ENCODE peak calls at places on chromosome 9, in ten cellular contexts. Q is HepG2, V is GM12891, P is H1, T is heart left ventricle, Z is tibial nerve, S is endothelial cell of umbilical vein, U is testis, X is uterus, I is prostate gland. C is an unnamed sample.
A peak's percentile ranks its signal among the peaks of the same experiment; 100 is the strongest.

GRCh38 chr9:107637421-107638420 is 148.2 kb upstream of the KLF4 start:
- DNase-seq in Q (no peak), V (no peak), P (no peak), T (peak; percentile 95), Z (peak; percentile 96), S (peak; percentile 99), U (peak; percentile 95), X (peak; percentile 99), I (peak; percentile 61), C (peak; percentile 84)

GRCh38 chr9:77841739-77842386 is 189.7 kb downstream of the GNAQ start:
- DNase-seq in Q (no peak), V (no peak), P (no peak), T (no peak), Z (no peak), S (peak; percentile 38), U (no peak), X (no peak), I (no peak), C (no peak)

GRCh38 chr9:22119537-22120167 is 110.5 kb upstream of the CDKN2B start:
- DNase-seq in Q (peak; percentile 21), V (no peak), P (no peak), T (no peak), Z (no peak), S (peak; percentile 53), U (no peak), X (no peak), I (no peak), C (no peak)

GRCh38 chr9:69898714-69899209 is 78.1 kb downstream of the CFAP95 start:
- DNase-seq in Q (peak; percentile 64), V (no peak), P (no peak), T (no peak), Z (no peak), S (peak; percentile 95), U (no peak), X (no peak), I (no peak), C (peak; percentile 70)

GRCh38 chr9:114995681-114996221 is 65.4 kb upstream of the TNFSF8 start:
- DNase-seq in Q (no peak), V (no peak), P (no peak), T (no peak), Z (no peak), S (no peak), U (no peak), X (no peak), I (no peak), C (no peak)

GRCh38 chr9:33750307-33750838 is 45.0 kb upstream of the PRSS3 start:
- DNase-seq in Q (no peak), V (no peak), P (no peak), T (no peak), Z (no peak), S (no peak), U (no peak), X (no peak), I (no peak), C (peak; percentile 45)

GRCh38 chr9:99752710-99753109 is 69.0 kb upstream of the NR4A3 start:
- DNase-seq in Q (no peak), V (no peak), P (no peak), T (no peak), Z (no peak), S (no peak), U (no peak), X (no peak), I (no peak), C (no peak)

GRCh38 chr9:115164511-115164974 is 46.6 kb upstream of the TNC start:
- DNase-seq in Q (peak; percentile 2), V (no peak), P (no peak), T (no peak), Z (no peak), S (no peak), U (peak; percentile 42), X (no peak), I (peak; percentile 55), C (peak; percentile 63)

GRCh38 chr9:126376903-126377342 is 50.3 kb downstream of the MVB12B start:
- DNase-seq in Q (peak; percentile 72), V (no peak), P (no peak), T (no peak), Z (no peak), S (no peak), U (peak; percentile 44), X (no peak), I (no peak), C (no peak)

GRCh38 chr9:118595719-118596305 is 773.4 kb downstream of the BRINP1 start:
- DNase-seq in Q (no peak), V (peak; percentile 0), P (peak; percentile 25), T (no peak), Z (no peak), S (peak; percentile 48), U (peak; percentile 59), X (no peak), I (peak; percentile 5), C (peak; percentile 36)

GRCh38 chr9:27194401-27195091 is 85.5 kb downstream of the TEK start:
- DNase-seq in Q (no peak), V (no peak), P (no peak), T (no peak), Z (no peak), S (peak; percentile 85), U (no peak), X (no peak), I (no peak), C (peak; percentile 47)

GRCh38 chr9:108056083-108056804 is 566.7 kb upstream of the KLF4 start:
- DNase-seq in Q (no peak), V (no peak), P (no peak), T (no peak), Z (no peak), S (peak; percentile 49), U (no peak), X (no peak), I (no peak), C (peak; percentile 30)

GRCh38 chr9:113559834-113560620 is 96.5 kb downstream of the RGS3 start:
- DNase-seq in Q (no peak), V (no peak), P (no peak), T (no peak), Z (no peak), S (no peak), U (no peak), X (peak; percentile 6), I (no peak), C (no peak)

GRCh38 chr9:74975538-74975937 is 22.8 kb upstream of the C9orf40 start:
- DNase-seq in Q (no peak), V (no peak), P (no peak), T (no peak), Z (no peak), S (no peak), U (no peak), X (no peak), I (no peak), C (no peak)
- TF ChIP-seq POLR2A in Q (no peak), V (no peak), P (no peak), T (no peak), Z (no peak), S (no peak), U (no peak), X (no peak), I (no peak), C (no peak)

GRCh38 chr9:129420721-129421120 is 200.2 kb downstream of the C9orf50 start:
- DNase-seq in Q (no peak), V (no peak), P (no peak), T (no peak), Z (no peak), S (no peak), U (no peak), X (no peak), I (no peak), C (no peak)

GRCh38 chr9:129416831-129417604 is 203.9 kb downstream of the C9orf50 start:
- DNase-seq in Q (no peak), V (no peak), P (no peak), T (no peak), Z (no peak), S (no peak), U (no peak), X (no peak), I (no peak), C (no peak)

GRCh38 chr9:129415954-129416651 is 204.8 kb downstream of the C9orf50 start:
- DNase-seq in Q (no peak), V (no peak), P (no peak), T (no peak), Z (no peak), S (no peak), U (no peak), X (no peak), I (no peak), C (no peak)

GRCh38 chr9:129419382-129419899 is 201.5 kb downstream of the C9orf50 start:
- DNase-seq in Q (no peak), V (no peak), P (no peak), T (no peak), Z (no peak), S (no peak), U (no peak), X (no peak), I (no peak), C (no peak)

DNA sequence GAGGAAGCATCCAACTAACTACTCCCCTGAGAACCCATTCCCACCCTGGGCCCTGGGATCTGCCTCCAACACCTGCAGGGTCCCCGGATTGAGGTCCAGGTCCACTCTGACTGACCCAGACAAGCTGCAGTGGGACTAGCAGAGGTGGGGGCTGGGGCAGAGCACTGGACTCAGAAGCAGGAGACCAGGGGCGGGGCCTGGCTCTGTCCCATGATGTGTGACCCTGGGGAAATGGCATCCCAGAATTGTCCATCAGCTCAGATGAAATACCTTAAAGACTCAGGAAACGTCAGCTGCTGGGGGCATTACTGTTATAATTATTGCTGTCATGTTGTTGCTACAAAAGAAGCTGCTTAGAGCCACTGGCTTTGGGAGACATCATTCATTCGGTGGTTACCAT is 202.4 kb downstream of the C9orf50 start:
- DNase-seq in Q (no peak), V (no peak), P (no peak), T (no peak), Z (no peak), S (no peak), U (no peak), X (no peak), I (no peak), C (no peak)
- TF ChIP-seq POLR2A in Q (no peak), V (no peak), P (no peak), T (no peak), Z (no peak), S (no peak), U (no peak), X (no peak), I (no peak), C (no peak)

DNA sequence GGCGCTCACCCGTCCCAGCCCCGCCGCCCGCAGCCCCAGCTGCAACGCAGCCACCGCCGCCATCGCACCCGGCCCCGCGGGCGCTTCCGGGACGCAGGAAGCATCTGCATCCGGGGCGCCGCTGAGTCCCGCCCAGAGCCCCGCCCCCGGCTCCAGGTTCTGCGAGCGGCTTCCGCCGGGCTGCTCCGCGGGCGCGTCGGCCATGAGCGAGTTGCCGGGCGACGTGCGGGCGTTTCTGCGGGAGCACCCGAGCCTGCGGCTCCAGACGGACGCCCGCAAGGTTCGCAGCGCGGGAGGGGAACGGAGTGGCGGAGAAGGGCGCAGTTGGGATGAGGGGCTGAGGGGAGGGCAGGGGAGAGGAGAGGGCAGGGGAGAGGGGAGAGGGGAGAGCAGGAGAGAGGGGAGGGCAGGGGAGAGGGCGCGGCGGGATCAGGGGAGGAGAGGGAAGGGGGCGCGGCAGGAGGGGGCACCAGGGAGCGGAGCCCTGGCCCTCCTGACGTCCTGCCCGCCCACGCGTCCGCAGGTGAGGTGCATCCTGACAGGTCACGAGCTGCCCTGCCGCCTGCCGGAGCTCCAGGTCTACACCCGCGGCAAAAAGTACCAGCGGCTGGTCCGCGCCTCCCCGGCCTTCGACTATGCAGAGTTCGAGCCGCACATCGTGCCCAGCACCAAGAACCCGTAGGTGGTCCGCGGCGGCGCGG is at the start of the genes SURF1 and SURF2:
- DNase-seq in Q (peak; percentile 68), V (peak; percentile 95), P (no peak), T (peak; percentile 90), Z (peak; percentile 75), S (peak; percentile 44), U (peak; percentile 93), X (peak; percentile 79), I (peak; percentile 84), C (peak; percentile 94)
- TF ChIP-seq POLR2A in Q (no peak), V (no peak), P (no peak), T (peak; percentile 13), Z (no peak), S (peak; percentile 65), U (no peak), X (peak; percentile 49), I (peak; percentile 44), C (peak; percentile 74)

GRCh38 chr9:86168256-86168655 is 68.9 kb upstream of the GOLM1 start:
- DNase-seq in Q (no peak), V (no peak), P (no peak), T (no peak), Z (no peak), S (no peak), U (no peak), X (no peak), I (no peak), C (no peak)
- TF ChIP-seq POLR2A in Q (no peak), V (no peak), P (no peak), T (no peak), Z (no peak), S (no peak), U (no peak), X (no peak), I (no peak), C (no peak)